ENCODE peak calls at places on chromosomes 2 and 18, in four cellular contexts. B is K562, P is GM23338, S is HCT116. K is an unnamed sample.

GRCh38 chr2:189127756-189128155 is 51.8 kb downstream of the COL5A2 start:
- DNase-seq in B (no peak), P (no peak), S (no peak), K (no peak)

GRCh38 chr18:22471546-22472131 is 53.9 kb upstream of the CTAGE1 start:
- DNase-seq in B (no peak), P (no peak), S (no peak), K (no peak)

GRCh38 chr18:67417864-67418523 is 98.5 kb downstream of the DSEL start:
- DNase-seq in B (no peak), P (no peak), S (no peak), K (no peak)

GRCh38 chr2:121755237-121756111 is at the start of gene TSN:
- DNase-seq in B (peak), P (peak), S (peak), K (peak)

GRCh38 chr2:216349366-216349765 is 22.9 kb downstream of the MARCHF4 start:
- DNase-seq in B (no peak), P (peak), S (no peak), K (no peak)

GRCh38 chr2:23028106-23028505 is 356.9 kb upstream of the KLHL29 start:
- DNase-seq in B (no peak), P (no peak), S (no peak), K (no peak)

GRCh38 chr2:226215902-226216503 is 583.6 kb downstream of the IRS1 start:
- DNase-seq in B (peak), P (peak), S (peak), K (peak)

GRCh38 chr2:37500031-37500430 is 155.6 kb downstream of the QPCT start:
- DNase-seq in B (no peak), P (no peak), S (no peak), K (no peak)

GRCh38 chr18:36624451-36625167 is 204.2 kb downstream of the TPGS2 start:
- DNase-seq in B (no peak), P (peak), S (no peak), K (no peak)

GRCh38 chr2:128535928-128536327 is 217.3 kb upstream of the HS6ST1 start:
- DNase-seq in B (no peak), P (no peak), S (peak), K (no peak)

GRCh38 chr2:149399934-149400615 is 69.7 kb downstream of the LYPD6 start:
- DNase-seq in B (no peak), P (no peak), S (no peak), K (no peak)

GRCh38 chr18:59149416-59149815 is 9.7 kb downstream of the SEC11C start:
- DNase-seq in B (no peak), P (no peak), S (no peak), K (no peak)

GRCh38 chr18:55927831-55928230 is 339.8 kb upstream of the TCF4 start:
- DNase-seq in B (no peak), P (no peak), S (no peak), K (no peak)

GRCh38 chr18:9095297-9096012 is 7.0 kb upstream of the NDUFV2 start:
- DNase-seq in B (no peak), P (no peak), S (no peak), K (peak)

GRCh38 chr2:10935953-10936942 is 24.5 kb downstream of the KCNF1 start:
- DNase-seq in B (peak), P (peak), S (peak), K (no peak)
- TF ChIP-seq POLR2AphosphoS5 in B (no peak), P (no peak), S (peak), K (no peak)

DNA sequence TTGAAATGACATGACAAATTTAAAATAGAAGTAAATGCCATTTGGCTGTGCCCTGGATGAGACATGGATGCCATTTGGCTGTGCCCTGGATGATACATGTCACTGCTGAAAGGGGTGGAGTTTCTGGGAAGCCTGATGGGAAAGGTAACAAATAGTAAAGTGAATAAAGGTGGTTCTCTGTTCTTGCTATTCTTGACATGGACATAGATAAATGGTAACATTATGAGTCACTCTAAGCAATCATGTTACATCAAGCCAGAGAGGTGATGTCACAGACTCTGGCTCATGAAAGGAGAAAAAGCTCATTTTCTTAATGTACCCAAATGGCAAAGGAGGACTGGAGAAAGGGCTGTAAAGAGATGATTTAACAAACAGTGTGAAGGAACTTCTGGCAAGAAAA is 86.4 kb downstream of the EML6 start:
- DNase-seq in B (no peak), P (no peak), S (peak), K (no peak)
- TF ChIP-seq CTCF in B (no peak), P (no peak), S (no peak), K (no peak)

GRCh38 chr2:137380610-137381009 is 583.7 kb upstream of the HNMT start:
- DNase-seq in B (no peak), P (no peak), S (no peak), K (no peak)

GRCh38 chr2:137387044-137387443 is 577.2 kb upstream of the HNMT start:
- DNase-seq in B (no peak), P (no peak), S (no peak), K (no peak)

GRCh38 chr2:137383391-137383790 is 580.9 kb upstream of the HNMT start:
- DNase-seq in B (no peak), P (peak), S (no peak), K (no peak)

DNA sequence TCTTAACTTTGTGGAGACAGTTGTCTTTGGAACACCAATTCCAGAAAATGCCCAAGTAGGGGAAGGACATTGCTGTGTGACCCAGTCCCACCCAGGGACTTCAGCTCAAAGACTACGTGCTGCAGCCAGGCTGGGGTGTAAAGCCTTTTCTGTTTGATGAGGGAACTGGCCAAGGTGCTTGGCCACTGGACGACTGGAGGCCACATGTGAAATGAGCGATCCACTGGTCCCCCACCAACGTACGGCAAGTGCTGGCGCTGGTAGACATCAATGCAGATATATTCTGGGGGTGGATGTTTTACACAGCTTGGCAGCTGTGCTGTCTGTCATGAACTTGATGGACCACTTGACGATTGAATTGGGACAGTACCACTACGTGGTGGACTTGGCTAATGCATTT is 582.5 kb upstream of the HNMT start:
- DNase-seq in B (no peak), P (no peak), S (no peak), K (no peak)
- TF ChIP-seq REST in B (no peak), P (no peak), S (no peak), K (no peak)

GRCh38 chr2:80302465-80303005 is 2.0 kb downstream of the LRRTM1 start:
- DNase-seq in B (no peak), P (peak), S (no peak), K (no peak)

GRCh38 chr2:80303825-80304521 is 579 bp downstream of the LRRTM1 start:
- DNase-seq in B (no peak), P (peak), S (no peak), K (no peak)

GRCh38 chr2:80302001-80302464 is 2.5 kb downstream of the LRRTM1 start:
- DNase-seq in B (no peak), P (peak), S (no peak), K (no peak)

GRCh38 chr2:80304522-80304878 is at the start of gene LRRTM1:
- DNase-seq in B (no peak), P (peak), S (no peak), K (no peak)

GRCh38 chr2:80303006-80303741 is 1.4 kb downstream of the LRRTM1 start:
- DNase-seq in B (no peak), P (peak), S (no peak), K (no peak)
- TF ChIP-seq POLR2AphosphoS5 in B (no peak), P (no peak), S (no peak), K (no peak)